ENCODE peak calls at places on chromosomes 13 and 19, in ten cellular contexts. S is spleen, C is transverse colon, H is breast epithelium, T is upper lobe of left lung, V is K562, G is HepG2, F is suprapubic skin, A is stomach, Y is sigmoid colon. O is an unnamed sample.

GRCh38 chr13:26656919-26657318 is 99.4 kb downstream of the WASF3 start:
- DNase-seq in S (no peak), C (no peak), H (no peak), T (no peak), V (no peak), G (peak), F (no peak), A (no peak), Y (no peak), O (no peak)

GRCh38 chr19:54158812-54159351 is 639 bp downstream of the LENG1 start:
- DNase-seq in S (no peak), C (no peak), H (no peak), T (no peak), V (no peak), G (no peak), F (no peak), A (no peak), Y (no peak), O (no peak)

GRCh38 chr19:50652722-50653121 is 3.5 kb downstream of the C19orf81 start:
- DNase-seq in S (no peak), C (no peak), H (no peak), T (no peak), V (no peak), G (no peak), F (no peak), A (no peak), Y (no peak), O (no peak)

GRCh38 chr19:48415395-48415794 is 21.9 kb downstream of the GRIN2D start:
- DNase-seq in S (peak), C (peak), H (peak), T (peak), V (peak), G (peak), F (peak), A (peak), Y (peak), O (no peak)

GRCh38 chr19:49812997-49813861 is at the start of gene FUZ:
- DNase-seq in S (peak), C (peak), H (peak), T (peak), V (peak), G (no peak), F (peak), A (peak), Y (peak), O (peak)

GRCh38 chr19:35828694-35829301 is 16.2 kb upstream of the PRODH2 start:
- DNase-seq in S (no peak), C (peak), H (no peak), T (no peak), V (peak), G (peak), F (no peak), A (peak), Y (no peak), O (no peak)

GRCh38 chr13:80070024-80070703 is 270.8 kb downstream of the SPRY2 start:
- DNase-seq in S (no peak), C (peak), H (no peak), T (no peak), V (no peak), G (no peak), F (no peak), A (no peak), Y (no peak), O (no peak)

GRCh38 chr13:44132710-44133109 is 240.9 kb upstream of the SERP2 start:
- DNase-seq in S (peak), C (peak), H (peak), T (peak), V (no peak), G (no peak), F (no peak), A (peak), Y (peak), O (no peak)

DNA sequence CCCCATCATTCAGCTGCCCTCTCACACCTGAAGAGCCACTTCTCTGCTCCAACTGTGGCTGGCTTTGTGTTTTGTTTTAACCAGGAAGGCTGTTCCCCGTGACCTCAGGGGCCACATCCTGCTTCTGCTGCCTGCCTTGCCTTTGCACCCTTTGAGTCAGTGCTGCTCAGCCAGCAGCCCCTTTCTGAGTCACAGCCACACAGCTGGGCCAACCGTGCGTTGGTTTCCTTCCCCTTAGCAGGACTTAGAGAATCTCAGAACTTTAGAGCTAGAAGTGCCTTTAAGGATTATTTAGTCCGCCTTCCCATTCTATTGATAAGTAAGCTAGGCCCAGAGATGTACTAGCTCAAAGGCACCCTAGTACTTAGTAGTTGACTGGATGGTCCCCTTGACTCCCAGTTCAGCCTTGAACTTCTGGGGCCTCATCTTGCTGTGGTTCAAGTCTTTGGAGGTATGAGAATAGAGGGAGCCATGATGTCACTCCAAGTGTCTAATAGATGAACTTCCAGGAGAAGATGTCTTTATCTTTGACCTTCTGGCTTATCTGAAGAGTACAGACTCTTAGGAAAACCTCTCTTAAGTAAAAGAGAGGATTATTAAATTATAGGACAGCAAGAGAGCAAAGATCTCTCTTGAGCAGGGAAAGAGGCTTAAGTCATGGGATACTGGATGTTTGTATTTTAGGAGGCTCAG is 8.0 kb downstream of the RGCC start:
- DNase-seq in S (peak), C (peak), H (peak), T (peak), V (no peak), G (no peak), F (no peak), A (peak), Y (no peak), O (no peak)
- TF ChIP-seq POLR2A in S (no peak), C (peak), H (no peak), T (no peak), V (no peak), G (no peak), F (no peak), A (no peak), Y (no peak), O (no peak)

DNA sequence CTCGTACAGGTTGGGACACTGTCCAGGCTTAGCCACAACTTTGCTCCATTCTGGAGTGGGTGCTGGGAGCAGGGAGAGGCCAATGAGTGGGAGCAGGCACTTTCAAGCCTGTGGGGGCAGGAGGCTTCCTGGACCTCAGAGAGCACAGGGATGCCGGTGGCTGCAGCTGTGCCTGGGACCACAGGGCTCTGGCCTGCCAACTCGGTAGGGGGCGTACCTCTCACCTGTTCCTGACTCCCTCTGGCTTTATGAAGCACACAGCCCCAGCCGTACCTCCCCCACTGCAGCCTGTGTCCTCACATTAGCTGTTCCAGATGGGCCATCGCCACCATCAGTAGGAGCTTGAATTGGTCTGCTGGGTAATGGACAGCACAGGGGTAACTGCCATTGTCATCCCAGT is 278.7 kb upstream of the KLHL1 start:
- DNase-seq in S (peak), C (no peak), H (no peak), T (no peak), V (no peak), G (no peak), F (no peak), A (no peak), Y (no peak), O (no peak)
- TF ChIP-seq POLR2AphosphoS5 in S (no peak), C (no peak), H (no peak), T (no peak), V (no peak), G (no peak), F (no peak), A (no peak), Y (no peak), O (no peak)

GRCh38 chr19:33332248-33332647 is 29.9 kb upstream of the CEBPA start:
- DNase-seq in S (peak), C (no peak), H (no peak), T (peak), V (no peak), G (no peak), F (no peak), A (no peak), Y (no peak), O (no peak)
- H3K27ac ChIP-seq in S (no peak), C (no peak), H (no peak), T (no peak), V (no peak), G (no peak), F (no peak), A (no peak), Y (no peak), O (no peak)

GRCh38 chr19:52216401-52216800 is 26.5 kb downstream of the PPP2R1A start:
- DNase-seq in S (no peak), C (no peak), H (no peak), T (no peak), V (no peak), G (no peak), F (peak), A (no peak), Y (no peak), O (no peak)

GRCh38 chr19:52221031-52221430 is 31.2 kb downstream of the PPP2R1A start:
- DNase-seq in S (no peak), C (no peak), H (no peak), T (no peak), V (no peak), G (no peak), F (no peak), A (no peak), Y (no peak), O (no peak)

GRCh38 chr19:52214241-52214640 is 24.4 kb downstream of the PPP2R1A start:
- DNase-seq in S (no peak), C (no peak), H (no peak), T (no peak), V (no peak), G (no peak), F (peak), A (no peak), Y (no peak), O (no peak)

GRCh38 chr19:52219611-52220010 is 29.8 kb downstream of the PPP2R1A start:
- DNase-seq in S (no peak), C (no peak), H (no peak), T (no peak), V (no peak), G (no peak), F (peak), A (peak), Y (no peak), O (no peak)

GRCh38 chr19:52217576-52217975 is 27.7 kb downstream of the PPP2R1A start:
- DNase-seq in S (no peak), C (no peak), H (no peak), T (no peak), V (peak), G (no peak), F (peak), A (no peak), Y (no peak), O (no peak)
- TF ChIP-seq POLR2A in S (no peak), C (no peak), H (no peak), T (no peak), V (no peak), G (no peak), F (no peak), A (no peak), Y (no peak), O (no peak)

GRCh38 chr13:98482476-98483444 is 94.1 kb downstream of the STK24 start:
- DNase-seq in S (no peak), C (peak), H (peak), T (peak), V (no peak), G (no peak), F (no peak), A (peak), Y (peak), O (no peak)
- TF ChIP-seq POLR2AphosphoS5 in S (peak), C (peak), H (peak), T (no peak), V (no peak), G (no peak), F (no peak), A (peak), Y (peak), O (peak)

DNA sequence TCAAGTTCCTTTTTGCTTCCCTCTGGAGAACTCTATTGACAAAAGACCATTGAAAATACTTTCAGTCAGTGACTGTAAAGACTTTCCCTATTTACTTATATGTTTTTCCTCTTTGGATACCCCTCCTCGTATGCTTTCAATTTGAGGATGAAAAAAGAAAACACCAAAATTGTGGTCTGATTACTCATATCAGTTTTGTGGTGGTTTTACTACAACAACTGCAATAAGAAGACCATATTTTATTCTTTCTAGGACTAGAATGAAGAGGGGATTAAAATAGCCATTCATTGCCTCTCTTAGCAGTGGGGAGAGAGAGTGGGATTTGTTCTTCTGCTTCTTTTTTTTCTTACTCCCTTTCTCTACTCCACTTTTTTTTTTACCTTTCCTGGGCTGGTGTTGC is 113.1 kb downstream of the ESD start:
- DNase-seq in S (no peak), C (no peak), H (no peak), T (no peak), V (no peak), G (no peak), F (no peak), A (no peak), Y (no peak), O (no peak)
- H3K27ac ChIP-seq in S (peak), C (peak), H (no peak), T (no peak), V (no peak), G (peak), F (no peak), A (peak), Y (peak), O (no peak)

GRCh38 chr19:58209577-58209976 is 19.1 kb upstream of the ZNF544 start:
- DNase-seq in S (no peak), C (no peak), H (no peak), T (no peak), V (no peak), G (no peak), F (no peak), A (no peak), Y (no peak), O (no peak)
- TF ChIP-seq POLR2A in S (no peak), C (no peak), H (no peak), T (no peak), V (no peak), G (no peak), F (no peak), A (no peak), Y (no peak), O (no peak)